ENCODE peak calls at places on chromosomes 5 and 9, in nine cellular contexts. Q is psoas muscle, W is ovary, E is lower lobe of right lung, Z is HCT116, U is adrenal gland, M is left ventricle myocardium inferior, N is IMR-90, D is tibial artery. F is an unnamed sample.

GRCh38 chr5:106171708-106172107 is 1499.0 kb downstream of the EFNA5 start:
- DNase-seq in Q (no peak), W (no peak), E (no peak), Z (no peak), U (no peak), M (no peak), N (peak), D (no peak), F (no peak)

GRCh38 chr9:26746357-26747072 is 146.1 kb downstream of the CAAP1 start:
- DNase-seq in Q (no peak), W (no peak), E (no peak), Z (peak), U (no peak), M (no peak), N (peak), D (no peak), F (no peak)

GRCh38 chr9:130342714-130343085 is 77.1 kb downstream of the HMCN2 start:
- DNase-seq in Q (no peak), W (no peak), E (no peak), Z (no peak), U (no peak), M (no peak), N (no peak), D (no peak), F (no peak)

GRCh38 chr5:15105799-15106393 is 234.3 kb upstream of the ANKH start:
- DNase-seq in Q (no peak), W (peak), E (no peak), Z (peak), U (peak), M (no peak), N (peak), D (peak), F (no peak)

GRCh38 chr9:131715906-131716305 is 24.0 kb downstream of the RAPGEF1 start:
- DNase-seq in Q (peak), W (no peak), E (no peak), Z (no peak), U (no peak), M (peak), N (no peak), D (no peak), F (no peak)

GRCh38 chr5:54049144-54049543 is 261.2 kb downstream of the ARL15 start:
- DNase-seq in Q (no peak), W (no peak), E (no peak), Z (no peak), U (no peak), M (no peak), N (peak), D (no peak), F (no peak)

GRCh38 chr9:130845254-130845653 is 10.2 kb downstream of the ABL1 start:
- DNase-seq in Q (peak), W (no peak), E (no peak), Z (no peak), U (no peak), M (no peak), N (no peak), D (no peak), F (no peak)

GRCh38 chr5:95899040-95899439 is 62.6 kb downstream of the ELL2 start:
- DNase-seq in Q (no peak), W (no peak), E (no peak), Z (no peak), U (no peak), M (no peak), N (no peak), D (no peak), F (no peak)

GRCh38 chr9:91572811-91573210 is 149.2 kb upstream of the NFIL3 start:
- DNase-seq in Q (no peak), W (no peak), E (no peak), Z (no peak), U (no peak), M (no peak), N (no peak), D (no peak), F (no peak)

GRCh38 chr9:99060621-99061020 is 44.3 kb upstream of the TGFBR1 start:
- DNase-seq in Q (no peak), W (no peak), E (no peak), Z (no peak), U (no peak), M (no peak), N (no peak), D (no peak), F (no peak)

GRCh38 chr9:536597-537511 is 304.6 kb upstream of the DMRT1 start:
- DNase-seq in Q (no peak), W (no peak), E (no peak), Z (no peak), U (no peak), M (no peak), N (no peak), D (no peak), F (no peak)

GRCh38 chr5:32225445-32225844 is 51.3 kb upstream of the GOLPH3 start:
- DNase-seq in Q (no peak), W (peak), E (no peak), Z (no peak), U (no peak), M (no peak), N (peak), D (no peak), F (no peak)

GRCh38 chr5:171427318-171428167 is 8.1 kb downstream of the FGF18 start:
- DNase-seq in Q (peak), W (no peak), E (no peak), Z (no peak), U (no peak), M (peak), N (no peak), D (peak), F (no peak)

GRCh38 chr9:33867747-33868429 is 50.9 kb downstream of the UBE2R2 start:
- DNase-seq in Q (peak), W (peak), E (no peak), Z (no peak), U (peak), M (peak), N (no peak), D (peak), F (peak)

GRCh38 chr9:104923289-104923688 is 4.7 kb downstream of the ABCA1 start:
- DNase-seq in Q (no peak), W (no peak), E (no peak), Z (no peak), U (no peak), M (no peak), N (peak), D (no peak), F (no peak)

GRCh38 chr9:134895849-134896833 is 15.5 kb downstream of the FCN2 start:
- DNase-seq in Q (peak), W (peak), E (peak), Z (peak), U (peak), M (peak), N (peak), D (peak), F (peak)

GRCh38 chr9:134898319-134898718 is 17.7 kb downstream of the FCN2 start:
- DNase-seq in Q (no peak), W (no peak), E (no peak), Z (no peak), U (no peak), M (no peak), N (no peak), D (no peak), F (no peak)

GRCh38 chr9:134896834-134897583 is 16.4 kb downstream of the FCN2 start:
- DNase-seq in Q (no peak), W (no peak), E (peak), Z (no peak), U (peak), M (no peak), N (no peak), D (no peak), F (peak)

GRCh38 chr9:134899168-134899567 is 18.5 kb downstream of the FCN1 start:
- DNase-seq in Q (no peak), W (no peak), E (no peak), Z (no peak), U (no peak), M (no peak), N (no peak), D (no peak), F (no peak)

DNA sequence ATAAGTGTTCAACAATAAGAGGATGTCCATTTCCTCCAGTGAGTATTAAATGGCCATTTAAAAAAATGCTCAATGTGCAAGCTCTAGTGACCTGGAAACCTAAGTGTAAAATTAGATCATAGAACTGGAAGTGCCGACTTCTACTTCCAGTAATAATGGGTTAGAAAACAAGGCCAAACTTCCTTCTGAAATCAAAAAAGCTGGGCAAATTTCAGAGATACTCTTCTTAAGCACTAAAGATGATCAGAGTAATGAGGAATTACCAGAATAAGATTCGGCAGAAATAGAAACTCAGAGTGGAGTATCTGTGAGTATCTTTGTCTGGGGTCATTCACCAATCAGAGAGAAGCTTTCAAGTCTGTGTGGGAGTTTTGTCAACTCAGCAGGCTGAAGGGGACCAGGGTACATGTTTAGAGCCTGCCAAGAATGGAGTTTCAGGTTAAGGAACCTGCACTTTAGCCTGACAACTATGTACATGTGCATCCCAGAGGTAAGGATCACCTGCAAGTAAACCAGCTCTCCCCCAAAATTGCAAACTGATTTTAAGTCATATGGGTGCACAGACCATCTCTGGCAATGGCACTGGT is 17.1 kb downstream of the FCN2 start:
- DNase-seq in Q (no peak), W (no peak), E (no peak), Z (no peak), U (no peak), M (no peak), N (no peak), D (no peak), F (no peak)
- TF ChIP-seq CTCF in Q (no peak), W (no peak), E (no peak), Z (no peak), U (no peak), M (no peak), N (no peak), D (no peak), F (no peak)

GRCh38 chr9:113957778-113958430 is 81.8 kb downstream of the ZNF618 start:
- DNase-seq in Q (no peak), W (no peak), E (no peak), Z (no peak), U (no peak), M (no peak), N (peak), D (no peak), F (peak)
- H3K27ac ChIP-seq in Q (no peak), W (no peak), E (no peak), Z (no peak), U (peak), M (no peak), N (peak), D (peak), F (peak)

GRCh38 chr9:126515001-126515872 is 98.5 kb upstream of the LMX1B start:
- DNase-seq in Q (no peak), W (no peak), E (no peak), Z (no peak), U (no peak), M (no peak), N (no peak), D (peak), F (no peak)

GRCh38 chr9:126513159-126514036 is 100.3 kb upstream of the LMX1B start:
- DNase-seq in Q (no peak), W (no peak), E (peak), Z (no peak), U (no peak), M (no peak), N (no peak), D (peak), F (no peak)

GRCh38 chr9:126516561-126516935 is 97.2 kb upstream of the LMX1B start:
- DNase-seq in Q (no peak), W (no peak), E (no peak), Z (no peak), U (no peak), M (no peak), N (no peak), D (peak), F (no peak)

GRCh38 chr9:126515873-126516505 is 97.7 kb upstream of the LMX1B start:
- DNase-seq in Q (no peak), W (no peak), E (no peak), Z (no peak), U (no peak), M (no peak), N (no peak), D (no peak), F (no peak)

DNA sequence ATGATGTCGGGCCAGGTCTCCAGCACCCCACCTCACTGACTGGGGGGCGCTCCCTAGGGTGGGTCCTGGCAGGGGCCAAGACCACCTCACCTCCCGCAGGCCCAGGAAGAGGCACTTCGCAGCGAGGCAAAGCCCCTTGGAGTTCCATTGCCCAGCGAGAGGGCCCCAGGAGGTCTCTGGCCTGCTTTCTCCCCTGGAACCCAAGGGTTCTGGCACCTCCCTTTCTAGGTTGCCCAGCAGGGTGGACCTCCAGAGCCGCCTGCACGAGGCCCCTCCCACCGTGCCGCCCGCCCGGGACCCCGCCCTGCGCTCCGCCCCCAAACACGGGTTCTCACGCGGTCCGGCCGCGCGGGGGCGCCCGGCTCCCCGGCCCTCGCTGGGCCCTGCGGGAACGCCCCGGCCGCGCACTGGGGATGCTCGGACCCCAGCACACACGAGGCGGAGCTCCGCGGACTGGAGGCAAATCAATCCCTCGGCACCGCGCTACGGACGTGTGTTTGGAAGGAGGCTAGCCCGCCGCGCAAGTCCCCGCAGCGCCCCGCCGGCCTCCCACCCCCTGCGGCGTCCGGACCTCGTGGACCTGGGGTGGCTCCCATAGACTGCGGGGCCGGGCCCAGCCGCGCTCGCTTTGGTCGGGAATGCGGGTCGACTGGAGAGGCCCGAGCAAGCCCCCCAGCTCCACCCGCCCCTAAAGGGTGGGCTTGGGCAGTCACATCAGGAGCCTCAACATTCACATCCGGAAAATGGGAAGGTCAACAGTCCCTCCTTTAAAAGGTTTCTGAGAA is 99.5 kb upstream of the LMX1B start:
- DNase-seq in Q (peak), W (peak), E (peak), Z (peak), U (peak), M (peak), N (peak), D (peak), F (no peak)
- TF ChIP-seq CTCF in Q (peak), W (no peak), E (peak), Z (peak), U (no peak), M (peak), N (peak), D (no peak), F (peak)

GRCh38 chr9:6214903-6215302 is 704 bp upstream of the IL33 start:
- DNase-seq in Q (no peak), W (no peak), E (no peak), Z (no peak), U (no peak), M (no peak), N (peak), D (no peak), F (no peak)

GRCh38 chr9:6216002-6216401 is 395 bp downstream of the IL33 start:
- DNase-seq in Q (no peak), W (no peak), E (no peak), Z (no peak), U (no peak), M (no peak), N (no peak), D (no peak), F (no peak)

GRCh38 chr9:6215562-6215961 is at the start of gene IL33:
- DNase-seq in Q (no peak), W (peak), E (no peak), Z (no peak), U (no peak), M (no peak), N (no peak), D (no peak), F (no peak)

GRCh38 chr9:6218099-6218502 is 2.5 kb downstream of the IL33 start:
- DNase-seq in Q (no peak), W (no peak), E (no peak), Z (no peak), U (no peak), M (no peak), N (peak), D (no peak), F (no peak)

DNA sequence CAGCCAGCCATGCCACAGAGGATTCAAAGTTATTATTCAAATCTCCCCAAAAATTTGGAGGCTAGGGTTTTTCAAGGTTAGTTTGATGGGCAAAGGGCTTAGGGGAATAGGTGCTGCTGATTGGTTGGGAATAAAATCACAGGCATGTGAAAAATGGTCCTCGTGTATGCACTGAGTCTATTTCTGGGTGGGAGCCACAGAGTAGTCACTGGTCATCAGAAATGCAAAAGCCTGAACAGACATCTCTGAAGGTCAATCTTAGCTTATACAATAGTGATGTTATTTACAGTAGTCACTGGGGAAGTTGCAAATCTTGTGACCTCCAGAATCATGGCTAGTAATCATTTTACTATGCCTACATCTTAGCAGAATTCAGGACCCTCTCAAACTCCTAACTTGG is 1.3 kb downstream of the IL33 start:
- DNase-seq in Q (no peak), W (no peak), E (no peak), Z (no peak), U (no peak), M (no peak), N (no peak), D (no peak), F (no peak)
- H3K27ac ChIP-seq in Q (peak), W (no peak), E (peak), Z (no peak), U (no peak), M (peak), N (no peak), D (peak), F (peak)

GRCh38 chr5:151890299-151890698 is 34.4 kb downstream of the GLRA1 start:
- DNase-seq in Q (no peak), W (no peak), E (no peak), Z (no peak), U (no peak), M (no peak), N (no peak), D (no peak), F (no peak)
- TF ChIP-seq CTCF in Q (no peak), W (no peak), E (no peak), Z (no peak), U (no peak), M (no peak), N (no peak), D (no peak), F (no peak)

GRCh38 chr9:121744687-121745395 is 93.4 kb downstream of the DAB2IP start:
- DNase-seq in Q (no peak), W (no peak), E (no peak), Z (no peak), U (no peak), M (no peak), N (peak), D (no peak), F (no peak)
- H3K27ac ChIP-seq in Q (peak), W (peak), E (peak), Z (peak), U (peak), M (peak), N (peak), D (peak), F (peak)

GRCh38 chr5:141965071-141965470 is 3.8 kb upstream of the RNF14 start:
- DNase-seq in Q (no peak), W (no peak), E (no peak), Z (no peak), U (no peak), M (no peak), N (no peak), D (no peak), F (no peak)

GRCh38 chr5:141969783-141970741 is 1.2 kb downstream of the RNF14 start:
- DNase-seq in Q (no peak), W (no peak), E (no peak), Z (no peak), U (no peak), M (no peak), N (no peak), D (no peak), F (no peak)

GRCh38 chr5:141966963-141967333 is 2.0 kb upstream of the RNF14 start:
- DNase-seq in Q (no peak), W (no peak), E (no peak), Z (no peak), U (no peak), M (no peak), N (no peak), D (no peak), F (no peak)

GRCh38 chr5:141966275-141966962 is 2.5 kb upstream of the RNF14 start:
- DNase-seq in Q (no peak), W (no peak), E (no peak), Z (no peak), U (no peak), M (no peak), N (no peak), D (no peak), F (no peak)

DNA sequence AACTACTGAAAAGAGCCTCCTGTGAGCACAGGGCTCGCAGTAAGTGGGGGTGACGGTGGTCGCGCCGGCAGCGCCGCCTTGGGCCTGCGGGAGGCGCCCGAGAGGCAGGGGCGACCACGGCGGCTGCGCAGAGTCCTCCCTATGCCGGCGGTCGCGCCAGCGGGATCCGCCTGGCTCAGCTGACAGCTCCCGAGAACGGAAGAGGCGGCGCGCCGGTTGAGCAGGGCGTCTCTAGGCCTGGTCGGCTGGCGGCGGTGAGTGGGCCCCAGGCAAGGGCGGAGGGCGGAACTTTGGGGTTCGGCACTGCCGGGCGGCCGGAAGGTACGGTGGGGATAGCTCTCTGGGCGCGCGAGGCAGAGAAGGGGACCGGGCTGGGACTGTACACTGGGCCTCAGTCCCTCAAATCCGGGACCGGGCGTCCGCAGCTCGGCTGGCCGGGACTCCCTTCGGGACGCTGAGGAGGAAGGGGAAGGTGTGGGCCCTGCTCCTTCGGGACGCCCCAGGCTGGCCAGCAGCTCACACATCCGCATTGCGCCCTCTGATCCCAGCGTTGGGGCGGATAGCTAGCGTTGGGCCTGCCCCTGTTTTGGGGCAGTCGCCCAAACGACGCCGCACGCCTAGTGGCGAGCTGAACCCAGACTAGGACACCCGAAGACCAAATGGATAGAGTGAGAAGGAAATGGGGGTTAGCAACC is at the start of gene RNF14:
- DNase-seq in Q (peak), W (peak), E (peak), Z (peak), U (peak), M (peak), N (peak), D (peak), F (peak)
- TF ChIP-seq CTCF in Q (peak), W (peak), E (peak), Z (peak), U (peak), M (peak), N (peak), D (peak), F (peak)